ENCODE peak calls at places on chromosomes 3 and 15, in seven cellular contexts. Y is NCI-H2081 treated with DMSO at 0.1 percent for 48 hours; R is stimulated activated CD4-positive, alpha-beta T cell treated with anti-CD3 and anti-CD28 coated beads, Interleukin-4, amount 100 ng/mL, for 48 hours; Q is fibroblast of lung; S is HS-27A; J is activated naive CD4-positive, alpha-beta T cell; B is endothelial cell of umbilical vein. P is an unnamed sample.

GRCh38 chr3:120088622-120089021 is 5.6 kb downstream of the GSK3B start:
- DNase-seq in Y (no peak), R (no peak), Q (no peak), S (no peak), J (no peak), B (no peak), P (no peak)

GRCh38 chr15:25734680-25735355 is 128.3 kb downstream of the ATP10A start:
- DNase-seq in Y (no peak), R (no peak), Q (no peak), S (no peak), J (no peak), B (no peak), P (no peak)

GRCh38 chr3:195030791-195031321 is 240.1 kb downstream of the XXYLT1 start:
- DNase-seq in Y (no peak), R (no peak), Q (peak), S (no peak), J (no peak), B (peak), P (no peak)

GRCh38 chr15:84747423-84748273 is 744 bp upstream of the ZNF592 start:
- DNase-seq in Y (no peak), R (peak), Q (peak), S (no peak), J (peak), B (peak), P (no peak)

GRCh38 chr3:197362086-197362485 is 63.7 kb upstream of the DLG1 start:
- DNase-seq in Y (no peak), R (no peak), Q (no peak), S (no peak), J (no peak), B (peak), P (no peak)

GRCh38 chr15:78065284-78065872 is 12.1 kb downstream of the TBC1D2B start:
- DNase-seq in Y (no peak), R (no peak), Q (peak), S (peak), J (no peak), B (peak), P (peak)

GRCh38 chr15:71468715-71469114 is 341.6 kb upstream of the NR2E3 start:
- DNase-seq in Y (no peak), R (no peak), Q (no peak), S (no peak), J (no peak), B (no peak), P (no peak)

GRCh38 chr15:74406992-74407705 is 26.6 kb downstream of the SEMA7A start:
- DNase-seq in Y (no peak), R (no peak), Q (peak), S (peak), J (no peak), B (no peak), P (peak)

GRCh38 chr15:27826411-27826810 is 272.7 kb downstream of the OCA2 start:
- DNase-seq in Y (no peak), R (no peak), Q (peak), S (no peak), J (no peak), B (no peak), P (no peak)

GRCh38 chr15:84979651-84980050 is 2.0 kb upstream of the PDE8A start:
- DNase-seq in Y (no peak), R (no peak), Q (no peak), S (no peak), J (no peak), B (no peak), P (no peak)

GRCh38 chr3:14608298-14608697 is 43.3 kb upstream of the CCDC174 start:
- DNase-seq in Y (no peak), R (no peak), Q (no peak), S (no peak), J (no peak), B (no peak), P (no peak)

GRCh38 chr3:183324083-183324482 is 71.0 kb downstream of the B3GNT5 start:
- DNase-seq in Y (no peak), R (no peak), Q (peak), S (no peak), J (no peak), B (peak), P (peak)

GRCh38 chr15:73949496-73949895 is 23.2 kb downstream of the LOXL1 start:
- DNase-seq in Y (no peak), R (no peak), Q (no peak), S (no peak), J (no peak), B (no peak), P (no peak)